ENCODE peak calls at places on chromosomes 5 and 9, in four cellular contexts. T, I, J and B are unnamed samples.

GRCh38 chr9:135702002-135702721 is at the start of gene KCNT1:
- DNase-seq in T (peak), I (peak), J (peak), B (no peak)

GRCh38 chr5:171120986-171121622 is 187.9 kb upstream of the TLX3 start:
- DNase-seq in T (no peak), I (no peak), J (no peak), B (peak)

GRCh38 chr9:35932732-35933131 is 23.4 kb downstream of the SPAAR start:
- DNase-seq in T (no peak), I (no peak), J (no peak), B (no peak)

GRCh38 chr5:1155191-1156032 is 43.5 kb upstream of the SLC12A7 start:
- DNase-seq in T (no peak), I (no peak), J (peak), B (no peak)

GRCh38 chr5:156835905-156836304 is 14.2 kb upstream of the PPP1R2B start:
- DNase-seq in T (no peak), I (peak), J (peak), B (no peak)

GRCh38 chr9:137205126-137206069 is at the start of the genes NDOR1 and TMEM203:
- DNase-seq in T (peak), I (peak), J (peak), B (no peak)

GRCh38 chr5:128224336-128224735 is 140.8 kb downstream of the SLC12A2 start:
- DNase-seq in T (peak), I (no peak), J (no peak), B (no peak)

GRCh38 chr5:57338068-57338848 is 144.4 kb downstream of the ACTBL2 start:
- DNase-seq in T (peak), I (peak), J (peak), B (no peak)

GRCh38 chr5:80191991-80192398 is 63.9 kb downstream of the SERINC5 start:
- DNase-seq in T (peak), I (peak), J (peak), B (no peak)

GRCh38 chr5:169631360-169631759 is 5.7 kb upstream of the DOCK2 start:
- DNase-seq in T (peak), I (no peak), J (no peak), B (no peak)

GRCh38 chr9:125125523-125125922 is 17.8 kb downstream of the SCAI start:
- DNase-seq in T (peak), I (no peak), J (no peak), B (no peak)

GRCh38 chr9:6014668-6015270 is 655 bp downstream of the RANBP6 start:
- DNase-seq in T (peak), I (no peak), J (no peak), B (no peak)

GRCh38 chr9:107559499-107560086 is 70.0 kb upstream of the KLF4 start:
- DNase-seq in T (no peak), I (no peak), J (no peak), B (no peak)

GRCh38 chr9:29939559-29939958 is 2366.3 kb upstream of the C9orf72 start:
- DNase-seq in T (no peak), I (no peak), J (no peak), B (no peak)

GRCh38 chr9:110669439-110669838 is 848 bp downstream of the MUSK start:
- DNase-seq in T (peak), I (no peak), J (no peak), B (no peak)

GRCh38 chr5:54836959-54837534 is 148.3 kb downstream of the ESM1 start:
- DNase-seq in T (no peak), I (no peak), J (no peak), B (no peak)

GRCh38 chr9:6739218-6739617 is 18.6 kb upstream of the KDM4C start:
- DNase-seq in T (peak), I (no peak), J (no peak), B (no peak)

GRCh38 chr9:89807101-89807395 is 202.2 kb downstream of the GADD45G start:
- DNase-seq in T (no peak), I (no peak), J (no peak), B (no peak)

GRCh38 chr5:91074615-91075014 is 308.5 kb downstream of the ARRDC3 start:
- DNase-seq in T (peak), I (no peak), J (no peak), B (no peak)

GRCh38 chr5:137858223-137858916 is 9.3 kb upstream of the MYOT start:
- DNase-seq in T (peak), I (no peak), J (no peak), B (no peak)

GRCh38 chr9:36471359-36471758 is 71.3 kb upstream of the RNF38 start:
- DNase-seq in T (no peak), I (no peak), J (no peak), B (no peak)

GRCh38 chr5:109619024-109619460 is 70.7 kb upstream of the MAN2A1 start:
- DNase-seq in T (no peak), I (no peak), J (no peak), B (no peak)

GRCh38 chr9:77455312-77455927 is 192.7 kb downstream of the GNA14 start:
- DNase-seq in T (no peak), I (no peak), J (no peak), B (no peak)

GRCh38 chr5:132002701-132003100 is 8.8 kb downstream of the ACSL6 start:
- DNase-seq in T (no peak), I (no peak), J (no peak), B (peak)

GRCh38 chr5:65157906-65158603 is 323.7 kb downstream of the ADAMTS6 start:
- DNase-seq in T (no peak), I (no peak), J (no peak), B (no peak)

GRCh38 chr5:36029914-36030313 is 36.8 kb downstream of the UGT3A2 start:
- DNase-seq in T (peak), I (no peak), J (no peak), B (no peak)

GRCh38 chr5:21573915-21574314 is 1279.2 kb downstream of the CDH12 start:
- DNase-seq in T (no peak), I (no peak), J (no peak), B (no peak)

GRCh38 chr9:136821333-136822031 is 13.7 kb downstream of the RABL6 start:
- DNase-seq in T (no peak), I (no peak), J (peak), B (no peak)

GRCh38 chr5:72921103-72921502 is 34.7 kb upstream of the FCHO2 start:
- DNase-seq in T (no peak), I (no peak), J (no peak), B (no peak)

GRCh38 chr5:159094745-159095144 is 5.0 kb downstream of the EBF1 start:
- DNase-seq in T (peak), I (peak), J (peak), B (no peak)

GRCh38 chr5:134132372-134133212 is 18.1 kb downstream of the TCF7 start:
- DNase-seq in T (no peak), I (peak), J (no peak), B (peak)

GRCh38 chr5:76855961-76856360 is 6.1 kb downstream of the S100Z start:
- DNase-seq in T (no peak), I (no peak), J (no peak), B (no peak)

GRCh38 chr5:180251141-180251540 is 40.7 kb downstream of the MAPK9 start:
- DNase-seq in T (no peak), I (no peak), J (no peak), B (no peak)

GRCh38 chr9:74838351-74838750 is 49.4 kb downstream of the TRPM6 start:
- DNase-seq in T (peak), I (no peak), J (no peak), B (no peak)

GRCh38 chr9:12874395-12874794 is 99.6 kb downstream of the LURAP1L start:
- DNase-seq in T (no peak), I (no peak), J (no peak), B (no peak)

GRCh38 chr5:73119492-73120157 is 750 bp upstream of the TMEM171 start:
- DNase-seq in T (no peak), I (peak), J (peak), B (no peak)

GRCh38 chr5:72767289-72768010 is 49.0 kb upstream of the TNPO1 start:
- DNase-seq in T (no peak), I (peak), J (peak), B (no peak)

GRCh38 chr5:82109013-82109412 is 137.2 kb downstream of the ATG10 start:
- DNase-seq in T (no peak), I (no peak), J (no peak), B (no peak)

GRCh38 chr5:82106207-82106606 is 134.4 kb downstream of the ATG10 start:
- DNase-seq in T (no peak), I (no peak), J (no peak), B (no peak)

GRCh38 chr5:82106806-82107205 is 135.0 kb downstream of the ATG10 start:
- DNase-seq in T (no peak), I (no peak), J (no peak), B (no peak)

GRCh38 chr5:82105457-82105856 is 133.6 kb downstream of the ATG10 start:
- DNase-seq in T (no peak), I (no peak), J (peak), B (no peak)

DNA sequence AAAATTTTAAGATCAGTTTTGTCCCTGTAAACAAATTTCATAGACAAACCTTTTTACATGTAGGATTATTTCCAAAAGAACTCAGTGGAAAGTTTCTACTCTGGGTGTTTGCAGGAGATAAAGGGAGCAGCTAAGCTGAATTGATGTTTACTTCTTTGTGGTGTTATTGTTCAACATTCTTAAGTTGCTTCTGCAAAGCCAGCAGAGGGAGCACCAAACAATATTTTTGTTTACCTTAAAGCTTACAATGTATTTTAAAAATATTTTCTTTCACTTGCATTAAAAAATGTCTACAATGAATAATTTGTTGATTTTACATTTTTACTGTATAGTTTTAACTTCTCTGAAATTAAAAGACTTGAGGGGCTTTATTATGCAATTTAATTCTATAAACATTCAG is 135.5 kb downstream of the ATG10 start:
- DNase-seq in T (peak), I (no peak), J (peak), B (no peak)
- TF ChIP-seq CTCF in T (peak), I (peak), J (peak), B (peak)

GRCh38 chr5:139268364-139269202 is 25.0 kb upstream of the MATR3 start:
- DNase-seq in T (no peak), I (no peak), J (peak), B (no peak)
- TF ChIP-seq CTCF in T (peak), I (peak), J (peak), B (peak)

DNA sequence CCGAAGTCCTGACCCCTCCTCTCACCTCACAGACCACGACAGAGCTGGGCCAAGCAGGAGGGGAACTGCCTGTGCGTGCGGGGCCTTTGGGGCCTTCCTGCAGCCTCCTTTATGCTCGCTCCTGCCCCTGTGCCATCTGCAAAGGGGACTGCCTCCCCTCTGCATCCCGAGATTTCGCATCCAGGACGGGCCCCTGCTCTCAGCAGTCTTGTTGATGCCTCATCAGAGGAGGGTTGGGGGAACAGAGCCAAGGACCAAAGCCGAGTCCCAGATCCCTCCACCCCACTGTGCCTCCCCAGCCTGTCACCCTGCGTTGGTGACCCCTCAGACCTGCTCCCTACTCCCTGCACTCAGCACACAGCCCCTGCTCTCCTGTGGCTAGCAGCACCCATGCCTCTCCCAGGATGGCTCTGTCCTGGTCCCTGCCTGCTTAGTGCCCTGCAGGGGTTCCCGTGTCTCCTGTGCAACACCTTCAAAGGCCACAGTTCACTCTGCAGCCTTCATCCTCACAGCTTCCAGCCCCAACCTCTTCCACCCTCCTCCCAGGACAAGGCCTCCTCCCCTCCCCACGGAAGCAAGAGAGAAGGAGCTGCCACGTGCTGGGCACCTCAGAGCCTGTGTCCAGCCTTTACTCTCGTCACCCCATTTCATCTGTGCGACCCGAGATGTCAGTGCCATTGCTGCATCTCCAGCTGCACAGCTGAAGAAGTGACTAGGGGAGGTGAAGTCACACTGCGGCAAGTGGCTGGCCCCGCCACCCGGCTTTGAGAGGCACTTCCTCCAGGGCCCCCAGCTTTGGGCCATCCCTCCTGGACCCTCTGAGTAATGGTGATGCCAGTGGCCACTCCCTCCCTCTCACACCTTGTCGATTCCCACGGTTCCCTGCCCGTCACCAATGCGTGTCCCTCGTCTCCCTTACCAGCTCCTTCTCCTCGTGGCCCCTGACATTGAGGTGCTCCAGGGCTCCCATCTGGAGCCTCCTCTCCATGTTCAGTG is 62.6 kb upstream of the LRRTM2 start:
- DNase-seq in T (no peak), I (no peak), J (no peak), B (no peak)
- TF ChIP-seq CTCF in T (no peak), I (no peak), J (no peak), B (no peak)

GRCh38 chr5:175444060-175444904 is at the start of gene DRD1:
- DNase-seq in T (peak), I (peak), J (peak), B (no peak)
- TF ChIP-seq CTCF in T (peak), I (peak), J (peak), B (peak)

GRCh38 chr5:39216621-39217020 is 2.7 kb downstream of the FYB1 start:
- DNase-seq in T (no peak), I (no peak), J (no peak), B (no peak)

GRCh38 chr5:39215857-39216256 is 3.5 kb downstream of the FYB1 start:
- DNase-seq in T (no peak), I (no peak), J (no peak), B (no peak)

GRCh38 chr5:39218482-39219381 is 631 bp downstream of the FYB1 start:
- DNase-seq in T (peak), I (no peak), J (no peak), B (no peak)

GRCh38 chr5:39219433-39219832 is at the start of gene FYB1:
- DNase-seq in T (peak), I (no peak), J (no peak), B (no peak)

DNA sequence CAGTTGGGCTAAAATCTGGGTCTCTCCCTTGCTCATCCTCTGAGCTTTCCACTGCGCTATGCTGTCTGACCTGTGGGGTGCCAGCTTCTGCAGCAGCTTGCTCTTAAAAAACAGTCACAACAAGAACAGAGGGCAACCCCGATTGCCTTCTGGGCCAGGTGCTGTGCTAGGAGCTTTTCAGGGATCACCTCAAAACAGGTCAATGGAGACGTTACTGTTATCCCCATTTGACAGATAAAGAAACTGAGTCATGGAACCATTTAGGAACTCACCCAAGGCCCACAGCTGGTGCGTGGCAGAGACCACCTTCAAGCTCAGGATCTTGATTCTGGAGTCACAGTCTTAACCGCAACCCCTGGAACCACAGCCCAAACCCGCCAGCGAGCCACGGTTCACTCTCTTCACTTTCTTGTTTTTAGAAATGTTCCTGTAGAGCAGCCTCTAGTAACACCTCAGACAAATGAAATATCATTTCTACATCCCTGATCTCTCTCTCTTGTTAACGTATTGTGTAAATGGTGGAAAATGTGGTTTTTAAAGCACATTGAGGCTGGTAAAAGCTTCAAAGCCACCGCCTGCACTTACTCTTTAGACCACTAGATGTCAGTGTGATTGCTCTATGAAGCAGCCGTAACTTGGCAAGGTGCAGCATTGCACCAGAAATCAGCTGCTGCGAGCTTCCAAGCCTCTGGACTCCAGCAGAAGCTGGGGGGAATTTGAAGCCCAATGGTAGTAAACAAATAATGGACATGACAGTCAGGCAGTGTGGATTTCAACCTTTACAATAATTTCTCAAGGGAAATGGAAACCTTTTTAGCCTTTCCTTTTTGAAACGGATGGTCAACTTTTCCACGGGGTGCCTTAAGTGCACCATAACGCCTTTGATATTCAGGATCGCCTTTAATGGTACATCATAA is 1.7 kb downstream of the FYB1 start:
- DNase-seq in T (peak), I (peak), J (peak), B (no peak)
- TF ChIP-seq CTCF in T (peak), I (peak), J (peak), B (peak)

DNA sequence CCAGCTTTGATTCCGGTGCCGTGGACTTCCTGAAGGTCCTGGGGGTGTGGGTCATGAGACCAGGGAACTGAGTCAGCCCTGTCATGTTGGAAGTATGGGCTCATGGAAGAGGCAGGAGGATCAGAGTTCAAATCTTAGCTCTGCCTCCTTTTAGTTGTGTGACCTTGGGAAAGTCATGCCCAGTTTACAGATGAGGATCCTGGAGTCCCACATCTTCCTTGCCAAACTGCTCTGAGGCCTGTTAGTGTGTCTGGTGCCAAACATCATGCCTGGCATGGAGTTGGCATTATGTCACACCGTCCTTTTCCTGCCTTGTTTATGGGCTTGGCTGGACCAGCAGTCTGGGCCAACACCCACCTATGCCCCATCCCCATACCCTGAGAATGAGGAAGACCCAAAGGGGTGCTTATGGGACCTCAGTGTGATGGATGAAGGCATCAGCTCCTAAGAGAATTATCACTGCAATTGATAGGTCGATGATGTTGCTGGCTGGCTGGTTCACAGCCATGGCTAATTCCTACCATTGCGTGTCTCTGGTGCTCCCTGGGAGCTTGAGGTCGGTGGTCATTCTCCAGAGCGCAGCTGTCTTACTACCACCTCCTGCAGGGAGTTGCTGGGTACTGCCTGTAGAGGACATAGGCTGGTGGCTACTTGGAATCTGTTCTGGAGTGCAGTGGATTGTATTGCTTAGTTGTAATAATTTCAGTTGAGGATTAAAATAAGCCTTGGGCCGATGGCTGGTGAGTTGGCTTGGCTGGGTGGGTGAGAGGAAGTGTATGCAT is 140.5 kb upstream of the PITX1 start:
- DNase-seq in T (no peak), I (peak), J (peak), B (no peak)
- TF ChIP-seq CTCF in T (no peak), I (peak), J (peak), B (no peak)